ENCODE peak calls at places on chromosomes 16 and 17, in seven cellular contexts. K, I, L, N, M, A and F are unnamed samples.
A peak's percentile ranks its signal among the peaks of the same experiment; 100 is the strongest.

GRCh38 chr17:47692895-47693666 is 880 bp upstream of the TBKBP1 start:
- DNase-seq in K (peak; percentile 43), I (no peak), L (no peak), N (no peak), M (no peak), A (no peak), F (no peak)

GRCh38 chr17:40445769-40446468 is 2.7 kb downstream of the IGFBP4 start:
- DNase-seq in K (peak; percentile 51), I (no peak), L (no peak), N (no peak), M (no peak), A (no peak), F (no peak)

GRCh38 chr17:59620518-59621259 is 994 bp downstream of the CLTC start:
- DNase-seq in K (peak; percentile 50), I (no peak), L (no peak), N (peak; percentile 12), M (peak; percentile 73), A (peak; percentile 40), F (peak; percentile 45)

GRCh38 chr17:15231851-15232516 is 33.1 kb downstream of the PMP22 start:
- DNase-seq in K (no peak), I (no peak), L (no peak), N (no peak), M (no peak), A (no peak), F (no peak)

GRCh38 chr16:57606147-57606846 is 22.1 kb upstream of the ADGRG1 start:
- DNase-seq in K (no peak), I (no peak), L (no peak), N (no peak), M (peak; percentile 6), A (no peak), F (no peak)

GRCh38 chr16:49409121-49409520 is 35.5 kb downstream of the C16orf78 start:
- DNase-seq in K (no peak), I (no peak), L (no peak), N (no peak), M (no peak), A (no peak), F (no peak)

GRCh38 chr17:17474341-17474740 is 2.5 kb upstream of the MED9 start:
- DNase-seq in K (no peak), I (no peak), L (no peak), N (no peak), M (no peak), A (no peak), F (no peak)

GRCh38 chr16:1474047-1474446 is 781 bp downstream of the CLCN7 start:
- DNase-seq in K (no peak), I (no peak), L (no peak), N (no peak), M (no peak), A (peak; percentile 35), F (no peak)

GRCh38 chr17:44002141-44002848 is 2.1 kb upstream of the NAGS start:
- DNase-seq in K (no peak), I (no peak), L (peak; percentile 42), N (no peak), M (no peak), A (no peak), F (no peak)

GRCh38 chr17:21392257-21392656 is 16.1 kb downstream of the KCNJ12 start:
- DNase-seq in K (no peak), I (no peak), L (no peak), N (no peak), M (no peak), A (no peak), F (no peak)

GRCh38 chr16:85089485-85089884 is 22.8 kb downstream of the CIBAR2 start:
- DNase-seq in K (no peak), I (no peak), L (no peak), N (no peak), M (no peak), A (no peak), F (no peak)

GRCh38 chr17:29379084-29379811 is 10.9 kb upstream of the TAOK1 start:
- DNase-seq in K (no peak), I (no peak), L (no peak), N (no peak), M (no peak), A (peak; percentile 29), F (peak; percentile 72)

GRCh38 chr17:8754890-8755289 is 3.5 kb downstream of the SPDYE4 start:
- DNase-seq in K (no peak), I (no peak), L (no peak), N (no peak), M (no peak), A (no peak), F (no peak)

GRCh38 chr17:6105608-6106007 is 35.4 kb downstream of the WSCD1 start:
- DNase-seq in K (no peak), I (no peak), L (no peak), N (no peak), M (no peak), A (no peak), F (no peak)

GRCh38 chr17:18362509-18363020 is 785 bp downstream of the SHMT1 start:
- DNase-seq in K (peak; percentile 50), I (no peak), L (no peak), N (peak; percentile 3), M (peak; percentile 89), A (peak; percentile 55), F (peak; percentile 30)

GRCh38 chr16:85107083-85107482 is 5.2 kb downstream of the CIBAR2 start:
- DNase-seq in K (no peak), I (no peak), L (no peak), N (no peak), M (no peak), A (no peak), F (no peak)

GRCh38 chr17:30513346-30513745 is 36.1 kb downstream of the GOSR1 start:
- DNase-seq in K (no peak), I (no peak), L (peak; percentile 64), N (no peak), M (no peak), A (no peak), F (no peak)

GRCh38 chr17:60102632-60103047 is 23.9 kb upstream of the HEATR6 start:
- DNase-seq in K (no peak), I (no peak), L (no peak), N (no peak), M (no peak), A (no peak), F (no peak)

GRCh38 chr16:57318240-57318970 is 33.9 kb upstream of the PLLP start:
- DNase-seq in K (peak; percentile 67), I (no peak), L (peak; percentile 23), N (no peak), M (peak; percentile 35), A (peak; percentile 36), F (no peak)

GRCh38 chr17:28346746-28347246 is 10.5 kb downstream of the POLDIP2 start:
- DNase-seq in K (peak; percentile 57), I (no peak), L (no peak), N (no peak), M (no peak), A (peak; percentile 21), F (no peak)
- TF ChIP-seq CTCF in K (peak; percentile 56), I (peak; percentile 35), L (peak; percentile 20), N (peak; percentile 43), M (no peak), A (peak; percentile 23), F (no peak)

DNA sequence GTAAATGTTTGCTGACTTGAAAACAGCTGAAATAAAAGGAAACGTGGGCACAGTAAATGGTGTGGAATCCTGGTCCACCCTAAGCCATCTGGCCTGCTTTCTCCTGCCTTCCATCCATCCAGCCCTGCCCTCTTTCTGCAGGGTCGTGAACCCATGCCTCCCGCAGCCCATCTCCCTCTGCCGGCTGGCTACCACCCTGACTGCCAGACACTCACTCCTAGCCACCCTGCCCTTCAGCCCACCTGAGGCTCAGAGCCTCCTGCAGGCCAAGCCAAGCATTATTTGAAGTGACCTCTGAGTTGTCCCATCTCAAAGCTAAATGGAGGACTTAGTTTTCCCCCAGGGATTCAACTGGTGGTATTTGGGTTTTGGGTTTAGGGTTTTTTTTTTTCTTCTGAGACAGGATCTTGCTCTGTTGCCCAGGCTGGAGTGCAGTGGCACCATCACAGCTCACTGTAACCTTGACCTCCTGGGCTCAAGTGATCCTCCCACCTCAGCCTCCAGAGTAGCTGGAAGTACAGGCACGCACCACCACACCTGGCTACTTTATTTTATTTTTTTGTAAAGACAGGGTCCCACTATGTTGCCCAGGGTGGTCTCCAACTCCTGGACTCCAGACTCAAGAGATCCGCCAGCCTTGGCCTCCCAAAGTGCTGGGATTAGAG is 8.4 kb downstream of the ZDHHC1 start:
- DNase-seq in K (no peak), I (no peak), L (no peak), N (no peak), M (no peak), A (no peak), F (no peak)
- TF ChIP-seq CTCF in K (peak; percentile 46), I (no peak), L (no peak), N (no peak), M (no peak), A (no peak), F (no peak)

GRCh38 chr17:57480438-57481196 is 224.3 kb downstream of the MSI2 start:
- DNase-seq in K (no peak), I (no peak), L (peak; percentile 52), N (no peak), M (no peak), A (no peak), F (peak; percentile 76)
- TF ChIP-seq CTCF in K (no peak), I (no peak), L (no peak), N (no peak), M (no peak), A (no peak), F (no peak)

GRCh38 chr17:63434951-63435571 is 11.0 kb downstream of the CYB561 start:
- DNase-seq in K (no peak), I (no peak), L (no peak), N (no peak), M (peak; percentile 81), A (no peak), F (peak; percentile 90)

GRCh38 chr17:63437287-63438091 is 8.6 kb downstream of the CYB561 start:
- DNase-seq in K (no peak), I (no peak), L (no peak), N (no peak), M (no peak), A (no peak), F (no peak)

GRCh38 chr17:63436523-63437110 is 9.5 kb downstream of the CYB561 start:
- DNase-seq in K (peak; percentile 63), I (no peak), L (no peak), N (no peak), M (no peak), A (no peak), F (no peak)

GRCh38 chr17:63433746-63434591 is 12.1 kb downstream of the CYB561 start:
- DNase-seq in K (no peak), I (peak; percentile 71), L (peak; percentile 85), N (no peak), M (peak; percentile 93), A (no peak), F (peak; percentile 53)

DNA sequence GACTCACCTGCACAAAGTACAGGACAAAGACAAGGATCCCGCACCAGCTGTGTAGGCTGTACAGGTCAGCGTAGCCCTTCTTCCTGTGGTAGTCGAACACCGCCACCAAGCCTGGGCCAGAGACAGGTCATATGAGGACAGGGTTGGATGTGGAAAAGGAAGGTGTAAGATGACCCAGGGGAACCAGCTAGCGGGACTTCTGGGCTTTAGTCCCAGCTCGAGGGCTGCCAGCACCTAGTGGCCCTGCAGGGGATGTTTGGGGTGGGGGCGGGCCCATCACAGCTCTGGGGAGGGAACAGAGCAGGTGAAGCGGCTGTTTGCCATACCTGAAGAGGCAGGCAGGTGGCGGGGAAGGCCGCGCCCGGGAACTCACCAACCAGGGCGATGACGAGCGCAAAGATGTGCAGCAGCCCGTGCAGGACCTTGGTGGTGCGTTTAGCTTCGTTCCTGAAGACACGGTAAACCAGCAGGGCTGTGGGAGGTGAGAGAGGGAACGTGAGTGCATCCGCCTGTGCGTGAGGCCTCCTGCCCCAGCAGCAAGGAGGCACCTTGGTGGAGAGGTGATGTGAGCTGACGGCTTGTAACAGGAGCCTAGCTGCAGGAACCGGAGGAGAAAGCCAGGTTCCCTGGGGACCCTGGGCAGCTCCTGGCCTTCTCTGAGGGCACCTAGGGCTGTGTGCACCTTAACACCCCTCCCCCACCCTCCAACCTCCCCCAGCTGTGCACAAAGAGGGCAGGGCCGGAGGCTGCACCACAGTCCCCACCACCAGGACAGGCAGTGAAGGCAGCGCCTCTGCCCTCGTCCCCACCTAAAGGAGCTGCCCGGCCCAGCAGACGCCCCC is 10.2 kb downstream of the CYB561 start:
- DNase-seq in K (peak; percentile 84), I (no peak), L (no peak), N (no peak), M (no peak), A (no peak), F (no peak)
- TF ChIP-seq CTCF in K (peak; percentile 70), I (no peak), L (no peak), N (no peak), M (no peak), A (no peak), F (no peak)